ENCODE peak calls at places on chromosomes 12 and 14, in six cellular contexts. A is gastrocnemius medialis; X is colonic mucosa; D is fibroblast of lung; H is CD8-positive, alpha-beta memory T cell; B is IMR-90. V is an unnamed sample. For H3K4me1 and H3K9me3, the result is how much of the 10 kb centered on the place peaks cover.

GRCh38 chr14:53534841-53535240 is 381.7 kb upstream of the DDHD1 start:
- DNase-seq in D (no peak), A (no peak), H (no peak), B (peak), X (no peak), V (no peak)

GRCh38 chr12:22856120-22856699 is 231.2 kb downstream of the ETNK1 start:
- DNase-seq in D (peak), X (no peak), A (no peak), H (no peak), B (peak), V (no peak)

GRCh38 chr12:62834406-62834805 is 100.5 kb downstream of the PPM1H start:
- DNase-seq in H (no peak), B (no peak), D (no peak), A (no peak), X (no peak), V (no peak)

GRCh38 chr12:120453977-120454376 is 7.7 kb downstream of the GATC start:
- DNase-seq in X (no peak), B (peak), A (no peak), H (no peak), D (peak), V (no peak)

GRCh38 chr12:13203028-13203922 is 6.7 kb downstream of the EMP1 start:
- DNase-seq in A (peak), H (no peak), D (no peak), B (no peak), X (no peak), V (peak)

GRCh38 chr12:111057726-111058125 is 137.3 kb upstream of the MYL2 start:
- DNase-seq in H (no peak), D (no peak), X (no peak), B (no peak), A (no peak), V (no peak)

GRCh38 chr12:121793501-121793835 is at the start of gene RHOF:
- DNase-seq in B (no peak), D (no peak), X (peak), H (peak), A (no peak), V (no peak)

GRCh38 chr12:14768823-14769405 is 34.4 kb downstream of the WBP11 start:
- DNase-seq in X (peak), B (peak), D (peak), H (no peak), A (no peak), V (no peak)

GRCh38 chr14:100106661-100107112 is 41.5 kb downstream of the EVL start:
- DNase-seq in X (no peak), A (no peak), D (no peak), H (no peak), B (no peak), V (peak)

GRCh38 chr14:68232643-68233055 is 413.1 kb downstream of the RAD51B start:
- DNase-seq in A (peak), H (no peak), B (peak), D (peak), X (peak), V (peak)

GRCh38 chr12:66960704-66961690 is 282.1 kb upstream of the GRIP1 start:
- DNase-seq in B (no peak), H (no peak), D (no peak), X (no peak), A (no peak), V (no peak)

GRCh38 chr12:53217049-53217929 is 10.2 kb upstream of the ITGB7 start:
- DNase-seq in H (peak), B (no peak), D (peak), A (peak), X (peak), V (no peak)

GRCh38 chr12:70671698-70672097 is 34.5 kb upstream of the PTPRB start:
- DNase-seq in H (no peak), B (no peak), X (no peak), D (no peak), A (no peak), V (no peak)

GRCh38 chr12:71591601-71592000 is 72.0 kb downstream of the ZFC3H1 start:
- DNase-seq in D (no peak), A (no peak), B (no peak), H (no peak), X (no peak), V (no peak)

GRCh38 chr12:95641299-95641947 is 90.1 kb upstream of the USP44 start:
- DNase-seq in A (no peak), X (no peak), D (no peak), B (no peak), H (no peak), V (no peak)

GRCh38 chr14:67218126-67218525 is 23.1 kb upstream of the PALS1 start:
- DNase-seq in B (no peak), A (no peak), H (no peak), D (no peak), X (no peak), V (no peak)

GRCh38 chr14:98721061-98721460 is 550.9 kb downstream of the BCL11B start:
- DNase-seq in D (no peak), H (no peak), X (no peak), B (no peak), A (no peak), V (no peak)

GRCh38 chr12:51326762-51327439 is 2.9 kb upstream of the BIN2 start:
- DNase-seq in X (no peak), D (peak), H (no peak), B (peak), A (no peak), V (no peak)

GRCh38 chr14:80519002-80519401 is 307.7 kb upstream of the DIO2 start:
- DNase-seq in D (no peak), B (no peak), H (no peak), X (no peak), A (no peak), V (no peak)

GRCh38 chr14:76196980-76197379 is 45.3 kb downstream of the GPATCH2L start:
- DNase-seq in X (no peak), H (no peak), D (no peak), B (no peak), A (no peak), V (no peak)

GRCh38 chr14:76191297-76191696 is 39.6 kb downstream of the GPATCH2L start:
- DNase-seq in B (no peak), H (no peak), D (no peak), X (no peak), A (peak), V (peak)

GRCh38 chr14:76194327-76194726 is 42.6 kb downstream of the GPATCH2L start:
- DNase-seq in A (no peak), B (no peak), X (no peak), D (no peak), H (no peak), V (no peak)

GRCh38 chr14:76193696-76194095 is 42.0 kb downstream of the GPATCH2L start:
- DNase-seq in H (no peak), X (no peak), B (peak), D (no peak), A (no peak), V (no peak)

DNA sequence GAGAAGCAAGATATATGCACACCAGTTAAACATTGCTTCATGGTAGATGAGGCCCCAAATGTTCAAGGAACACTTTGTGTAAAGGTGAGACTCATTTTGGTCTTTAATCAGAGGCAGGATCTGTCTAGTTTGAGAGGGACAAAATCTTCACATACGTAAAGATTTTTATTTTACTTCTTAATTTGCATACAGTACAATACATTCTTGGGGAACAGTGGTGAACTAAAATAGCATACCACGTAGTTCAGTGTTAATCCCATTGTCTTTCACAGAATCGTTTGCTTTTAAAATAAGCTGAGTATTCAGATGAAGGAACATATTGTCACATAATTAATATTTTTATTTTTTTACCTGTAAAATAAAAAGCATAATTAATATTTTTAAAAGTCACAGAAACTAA is 43.3 kb downstream of the GPATCH2L start:
- DNase-seq in X (no peak), B (no peak), D (no peak), H (no peak), A (no peak), V (no peak)
- H3K4me1 ChIP-seq in X (under half), B (under half), D (under half), H (under half), A (under half), V (under half)

GRCh38 chr12:69515394-69515793 is 45.2 kb downstream of the FRS2 start:
- DNase-seq in H (no peak), D (peak), A (no peak), B (peak), X (no peak), V (no peak)
- H3K9me3 ChIP-seq in H (under half), D (under half), A (under half), B (under half), X (under half), V (under half)

GRCh38 chr14:72519543-72519942 is 374.4 kb downstream of the DPF3 start:
- DNase-seq in H (no peak), B (no peak), A (no peak), X (no peak), D (no peak), V (no peak)
- H3K4me1 ChIP-seq in H (under half), B (under half), A (under half), X (under half), D (under half), V (under half)

DNA sequence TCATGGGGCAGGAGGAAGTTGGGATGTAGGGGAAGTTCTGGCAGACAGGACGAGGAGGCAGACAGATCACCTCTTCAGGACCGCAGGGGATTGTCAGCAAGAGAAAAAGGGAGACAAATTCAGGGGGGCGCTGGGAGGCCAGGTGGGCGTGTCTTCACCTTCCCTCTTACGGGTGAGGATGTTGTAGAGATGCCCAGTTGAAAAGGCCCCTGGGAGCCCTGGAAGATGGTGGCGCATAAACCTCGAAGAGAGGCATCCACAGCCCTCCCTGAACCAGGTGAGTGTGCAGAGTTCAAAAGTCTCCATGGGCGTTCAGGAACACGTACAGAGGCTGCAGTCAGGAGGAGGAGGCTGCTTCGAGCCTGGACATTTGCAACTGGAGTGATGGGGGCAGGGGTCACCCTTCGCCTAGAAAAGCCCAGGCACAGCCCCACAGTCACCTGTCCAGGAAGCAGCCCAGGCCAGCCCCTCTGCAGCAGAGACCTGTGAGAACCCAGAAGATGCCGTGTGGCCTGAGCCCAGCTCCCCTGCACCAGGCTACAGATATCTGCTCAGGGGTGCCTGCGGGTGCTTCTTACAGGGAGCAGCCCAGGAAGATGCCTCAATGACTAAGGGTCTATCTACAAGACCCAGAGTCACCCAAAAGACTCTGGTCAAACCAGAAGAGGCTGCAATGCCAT is 74.4 kb downstream of the PRIMA1 start:
- DNase-seq in B (no peak), X (peak), D (no peak), A (no peak), H (no peak), V (no peak)
- H3K9me3 ChIP-seq in B (under half), X (under half), D (under half), A (under half), H (under half), V (under half)

DNA sequence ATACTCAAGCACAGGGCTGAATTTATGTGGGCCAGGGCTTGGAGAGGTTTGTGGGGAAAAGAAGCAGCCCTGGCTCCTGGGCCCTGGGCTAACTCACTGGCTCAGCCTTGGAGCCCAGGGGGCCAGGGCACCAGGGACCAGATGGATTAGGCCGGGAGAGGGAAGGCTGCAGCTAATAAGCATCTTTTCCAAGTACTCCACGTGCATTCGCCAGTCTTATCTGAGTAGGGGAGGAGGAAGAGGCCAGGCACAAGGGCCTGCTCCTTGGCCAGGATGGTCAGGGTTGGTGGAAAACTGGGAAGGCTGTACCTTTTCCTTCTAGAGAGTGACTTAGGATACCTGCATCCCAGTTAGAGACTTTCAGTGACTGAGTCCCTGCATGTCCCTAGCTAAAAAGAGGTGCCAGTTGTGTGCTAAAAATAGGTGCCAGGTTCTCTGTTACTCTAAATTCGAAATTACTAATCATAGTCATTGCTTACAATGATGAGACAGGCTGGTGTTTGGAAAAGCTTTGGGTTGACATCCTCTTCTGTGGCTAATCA is 1.3 kb downstream of the GLRX5 start:
- DNase-seq in B (no peak), H (no peak), X (no peak), D (no peak), A (no peak), V (no peak)
- H3K4me1 ChIP-seq in B (under half), H (under half), X (under half), D (under half), A (half or more), V (under half)

DNA sequence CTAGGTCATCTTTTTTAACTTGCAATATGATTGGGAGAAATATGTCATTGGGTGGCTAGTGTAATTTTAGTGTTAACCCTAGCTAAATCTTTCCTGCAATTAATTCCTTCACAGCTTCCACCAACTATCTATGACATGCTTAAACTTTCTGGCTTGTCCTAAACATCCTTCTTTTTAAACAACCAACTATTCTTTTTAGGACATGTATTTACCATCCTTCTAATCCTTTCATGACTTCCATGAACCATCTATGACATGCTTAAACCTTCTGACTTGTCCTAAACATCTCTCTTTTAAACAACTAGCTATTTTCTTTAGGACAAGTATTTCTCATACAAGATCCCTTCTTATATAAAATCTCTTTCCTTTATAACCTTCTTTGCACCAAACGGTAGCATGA is 179.6 kb upstream of the PDZRN4 start:
- DNase-seq in X (no peak), B (no peak), D (no peak), H (no peak), A (no peak), V (no peak)
- H3K9me3 ChIP-seq in X (under half), B (under half), D (under half), H (under half), A (under half), V (under half)

GRCh38 chr14:69632752-69633151 is 21.4 kb downstream of the SUSD6 start:
- DNase-seq in D (no peak), H (no peak), A (no peak), B (no peak), X (no peak), V (no peak)
- H3K4me1 ChIP-seq in D (under half), H (half or more), A (half or more), B (half or more), X (under half), V (half or more)

GRCh38 chr12:84113666-84114065 is 798.9 kb downstream of the SLC6A15 start:
- DNase-seq in A (no peak), X (no peak), B (peak), D (no peak), H (no peak), V (no peak)

GRCh38 chr12:84117190-84117589 is 795.4 kb downstream of the SLC6A15 start:
- DNase-seq in B (no peak), H (no peak), X (no peak), D (no peak), A (no peak), V (no peak)
- H3K9me3 ChIP-seq in B (under half), H (under half), X (under half), D (under half), A (under half), V (under half)

GRCh38 chr14:75453817-75454434 is 26.1 kb downstream of the JDP2 start:
- DNase-seq in B (no peak), D (no peak), A (no peak), X (no peak), H (no peak), V (no peak)
- H3K4me1 ChIP-seq in B (half or more), D (under half), A (half or more), X (under half), H (under half), V (under half)

V was measured in tibial artery.